ENCODE peak calls at places on chromosome 14, in six cellular contexts. One of them, this sample, is unnamed.

GRCh38 chr14:52951730-52952481 is 1.1 kb upstream of the FERMT2 start:
- DNase-seq in pancreas: peak; percentile 54
- DNase-seq in mucosa of descending colon: no peak
- DNase-seq in heart left ventricle: no peak
- DNase-seq in suprapubic skin: no peak
- DNase-seq in OCI-LY7: no peak
- DNase-seq in this sample: peak; percentile 80

GRCh38 chr14:64388533-64389243 is 535 bp downstream of the MTHFD1 start:
- DNase-seq in suprapubic skin: peak; percentile 80
- DNase-seq in mucosa of descending colon: no peak
- DNase-seq in OCI-LY7: peak; percentile 19
- DNase-seq in pancreas: peak; percentile 11
- DNase-seq in heart left ventricle: peak; percentile 62
- DNase-seq in this sample: peak; percentile 25

GRCh38 chr14:104676694-104677505 is 12.5 kb upstream of the INF2 start:
- DNase-seq in pancreas: no peak
- DNase-seq in mucosa of descending colon: peak; percentile 60
- DNase-seq in OCI-LY7: no peak
- DNase-seq in heart left ventricle: peak; percentile 67
- DNase-seq in suprapubic skin: no peak
- DNase-seq in this sample: no peak

GRCh38 chr14:24051162-24051788 is 534 bp upstream of the CARMIL3 start:
- DNase-seq in OCI-LY7: no peak
- DNase-seq in mucosa of descending colon: peak; percentile 75
- DNase-seq in pancreas: no peak
- DNase-seq in suprapubic skin: no peak
- DNase-seq in heart left ventricle: no peak
- DNase-seq in this sample: no peak

GRCh38 chr14:65686761-65687160 is 274.2 kb downstream of the FUT8 start:
- DNase-seq in heart left ventricle: no peak
- DNase-seq in suprapubic skin: no peak
- DNase-seq in OCI-LY7: no peak
- DNase-seq in mucosa of descending colon: no peak
- DNase-seq in pancreas: no peak
- DNase-seq in this sample: peak; percentile 4

GRCh38 chr14:23354990-23355389 is 2.3 kb upstream of the SLC22A17 start:
- DNase-seq in heart left ventricle: no peak
- DNase-seq in suprapubic skin: no peak
- DNase-seq in OCI-LY7: no peak
- DNase-seq in mucosa of descending colon: no peak
- DNase-seq in pancreas: no peak
- DNase-seq in this sample: no peak

GRCh38 chr14:91280129-91280528 is 35.6 kb upstream of the GPR68 start:
- DNase-seq in heart left ventricle: no peak
- DNase-seq in suprapubic skin: no peak
- DNase-seq in mucosa of descending colon: no peak
- DNase-seq in pancreas: no peak
- DNase-seq in OCI-LY7: peak; percentile 83
- DNase-seq in this sample: no peak

GRCh38 chr14:68377459-68377858 is 415.4 kb downstream of the ZFP36L1 start:
- DNase-seq in suprapubic skin: peak; percentile 83
- DNase-seq in heart left ventricle: peak; percentile 56
- DNase-seq in OCI-LY7: peak; percentile 56
- DNase-seq in mucosa of descending colon: peak; percentile 67
- DNase-seq in pancreas: no peak
- DNase-seq in this sample: no peak

GRCh38 chr14:59422069-59422881 is 42.9 kb downstream of the GPR135 start:
- DNase-seq in mucosa of descending colon: no peak
- DNase-seq in suprapubic skin: no peak
- DNase-seq in heart left ventricle: no peak
- DNase-seq in pancreas: no peak
- DNase-seq in OCI-LY7: peak; percentile 64
- DNase-seq in this sample: no peak

GRCh38 chr14:95045255-95045701 is 112.1 kb downstream of the DICER1 start:
- DNase-seq in OCI-LY7: no peak
- DNase-seq in mucosa of descending colon: no peak
- DNase-seq in pancreas: no peak
- DNase-seq in heart left ventricle: no peak
- DNase-seq in suprapubic skin: peak; percentile 38
- DNase-seq in this sample: no peak

GRCh38 chr14:23566782-23567185 is 807 bp downstream of the AP1G2 start:
- DNase-seq in heart left ventricle: no peak
- DNase-seq in suprapubic skin: no peak
- DNase-seq in OCI-LY7: no peak
- DNase-seq in mucosa of descending colon: no peak
- DNase-seq in pancreas: peak; percentile 77
- DNase-seq in this sample: no peak

GRCh38 chr14:103534576-103535061 is 5.6 kb downstream of the TRMT61A start:
- DNase-seq in OCI-LY7: no peak
- DNase-seq in suprapubic skin: no peak
- DNase-seq in heart left ventricle: no peak
- DNase-seq in mucosa of descending colon: peak; percentile 47
- DNase-seq in pancreas: no peak
- DNase-seq in this sample: no peak

GRCh38 chr14:104881369-104881979 is 16.4 kb downstream of the CEP170B start:
- DNase-seq in suprapubic skin: no peak
- DNase-seq in mucosa of descending colon: peak; percentile 24
- DNase-seq in pancreas: no peak
- DNase-seq in heart left ventricle: peak; percentile 64
- DNase-seq in OCI-LY7: no peak
- DNase-seq in this sample: no peak

GRCh38 chr14:35416108-35416750 is 11.7 kb upstream of the NFKBIA start:
- DNase-seq in OCI-LY7: no peak
- DNase-seq in mucosa of descending colon: no peak
- DNase-seq in suprapubic skin: no peak
- DNase-seq in heart left ventricle: no peak
- DNase-seq in pancreas: no peak
- DNase-seq in this sample: no peak

GRCh38 chr14:29352681-29353080 is 575.0 kb downstream of the PRKD1 start:
- DNase-seq in pancreas: no peak
- DNase-seq in heart left ventricle: no peak
- DNase-seq in suprapubic skin: no peak
- DNase-seq in OCI-LY7: no peak
- DNase-seq in mucosa of descending colon: no peak
- DNase-seq in this sample: no peak

GRCh38 chr14:71231521-71232393 is 324.5 kb downstream of the PCNX1 start:
- DNase-seq in OCI-LY7: peak; percentile 50
- DNase-seq in suprapubic skin: no peak
- DNase-seq in mucosa of descending colon: no peak
- DNase-seq in pancreas: no peak
- DNase-seq in heart left ventricle: no peak
- DNase-seq in this sample: no peak

GRCh38 chr14:68976160-68977067 is 2.7 kb downstream of the ACTN1 start:
- DNase-seq in mucosa of descending colon: peak; percentile 62
- DNase-seq in heart left ventricle: no peak
- DNase-seq in OCI-LY7: no peak
- DNase-seq in suprapubic skin: peak; percentile 87
- DNase-seq in pancreas: no peak
- DNase-seq in this sample: peak; percentile 38

GRCh38 chr14:104888489-104889373 is 23.7 kb downstream of the CEP170B start:
- DNase-seq in mucosa of descending colon: peak; percentile 21
- DNase-seq in OCI-LY7: no peak
- DNase-seq in heart left ventricle: peak; percentile 59
- DNase-seq in suprapubic skin: no peak
- DNase-seq in pancreas: no peak
- DNase-seq in this sample: no peak

GRCh38 chr14:76705214-76705613 is 56.1 kb upstream of the VASH1 start:
- DNase-seq in OCI-LY7: no peak
- DNase-seq in pancreas: no peak
- DNase-seq in suprapubic skin: no peak
- DNase-seq in mucosa of descending colon: no peak
- DNase-seq in heart left ventricle: no peak
- DNase-seq in this sample: no peak

GRCh38 chr14:90381011-90381790 is 15.6 kb upstream of the CALM1 start:
- DNase-seq in pancreas: peak; percentile 48
- DNase-seq in OCI-LY7: peak; percentile 47
- DNase-seq in mucosa of descending colon: peak; percentile 62
- DNase-seq in suprapubic skin: no peak
- DNase-seq in heart left ventricle: no peak
- DNase-seq in this sample: no peak

GRCh38 chr14:48914921-48915320 is 671.3 kb downstream of the RPS29 start:
- DNase-seq in OCI-LY7: no peak
- DNase-seq in heart left ventricle: no peak
- DNase-seq in suprapubic skin: no peak
- DNase-seq in pancreas: no peak
- DNase-seq in mucosa of descending colon: no peak
- DNase-seq in this sample: no peak

GRCh38 chr14:31270196-31270772 is 62.7 kb upstream of the HECTD1 start:
- DNase-seq in suprapubic skin: no peak
- DNase-seq in mucosa of descending colon: no peak
- DNase-seq in heart left ventricle: no peak
- DNase-seq in pancreas: no peak
- DNase-seq in OCI-LY7: peak; percentile 37
- DNase-seq in this sample: peak; percentile 17

GRCh38 chr14:69943084-69943797 is 64.0 kb downstream of the SMOC1 start:
- DNase-seq in mucosa of descending colon: no peak
- DNase-seq in OCI-LY7: no peak
- DNase-seq in suprapubic skin: no peak
- DNase-seq in pancreas: peak; percentile 23
- DNase-seq in heart left ventricle: no peak
- DNase-seq in this sample: no peak

GRCh38 chr14:77037886-77038511 is 9.5 kb upstream of the IRF2BPL start:
- DNase-seq in suprapubic skin: no peak
- DNase-seq in mucosa of descending colon: peak; percentile 61
- DNase-seq in heart left ventricle: no peak
- DNase-seq in OCI-LY7: no peak
- DNase-seq in pancreas: no peak
- DNase-seq in this sample: no peak

GRCh38 chr14:51182166-51182565 is 57.9 kb upstream of the TMX1 start:
- DNase-seq in heart left ventricle: no peak
- DNase-seq in OCI-LY7: no peak
- DNase-seq in pancreas: no peak
- DNase-seq in mucosa of descending colon: no peak
- DNase-seq in suprapubic skin: no peak
- DNase-seq in this sample: peak; percentile 72

GRCh38 chr14:35374273-35374681 is 30.3 kb downstream of the NFKBIA start:
- DNase-seq in pancreas: no peak
- DNase-seq in mucosa of descending colon: no peak
- DNase-seq in heart left ventricle: no peak
- DNase-seq in suprapubic skin: no peak
- DNase-seq in OCI-LY7: no peak
- DNase-seq in this sample: peak; percentile 99

GRCh38 chr14:35949933-35950332 is 123.8 kb downstream of the BRMS1L start:
- DNase-seq in pancreas: peak; percentile 22
- DNase-seq in OCI-LY7: no peak
- DNase-seq in mucosa of descending colon: no peak
- DNase-seq in heart left ventricle: no peak
- DNase-seq in suprapubic skin: no peak
- DNase-seq in this sample: no peak

DNA sequence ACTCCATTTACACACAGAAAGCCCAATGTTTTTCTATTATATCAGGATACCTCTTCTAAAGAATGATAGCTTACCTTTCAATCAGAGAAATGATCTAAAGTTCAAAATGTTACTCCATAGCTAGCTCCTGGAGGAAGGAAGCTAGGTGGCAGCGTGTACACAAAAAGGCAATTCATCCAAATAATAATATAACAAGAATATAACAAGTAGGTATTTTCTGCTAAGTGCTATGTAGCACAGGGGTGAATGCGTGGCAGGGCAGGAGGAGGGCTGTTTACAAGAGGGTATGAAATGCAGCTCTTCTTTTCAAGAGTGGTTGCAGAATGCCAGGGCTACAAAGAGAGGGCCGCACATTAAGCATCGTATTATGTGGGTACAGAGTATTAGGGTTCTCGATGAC is 663 bp upstream of the SNAPC1 start:
- DNase-seq in pancreas: no peak
- DNase-seq in OCI-LY7: no peak
- DNase-seq in suprapubic skin: no peak
- DNase-seq in mucosa of descending colon: no peak
- DNase-seq in heart left ventricle: no peak
- DNase-seq in this sample: no peak
- TF ChIP-seq CTCF in pancreas: no peak
- TF ChIP-seq CTCF in OCI-LY7: no peak
- TF ChIP-seq CTCF in suprapubic skin: no peak
- TF ChIP-seq CTCF in mucosa of descending colon: no peak
- TF ChIP-seq CTCF in heart left ventricle: no peak
- TF ChIP-seq CTCF in this sample: no peak

DNA sequence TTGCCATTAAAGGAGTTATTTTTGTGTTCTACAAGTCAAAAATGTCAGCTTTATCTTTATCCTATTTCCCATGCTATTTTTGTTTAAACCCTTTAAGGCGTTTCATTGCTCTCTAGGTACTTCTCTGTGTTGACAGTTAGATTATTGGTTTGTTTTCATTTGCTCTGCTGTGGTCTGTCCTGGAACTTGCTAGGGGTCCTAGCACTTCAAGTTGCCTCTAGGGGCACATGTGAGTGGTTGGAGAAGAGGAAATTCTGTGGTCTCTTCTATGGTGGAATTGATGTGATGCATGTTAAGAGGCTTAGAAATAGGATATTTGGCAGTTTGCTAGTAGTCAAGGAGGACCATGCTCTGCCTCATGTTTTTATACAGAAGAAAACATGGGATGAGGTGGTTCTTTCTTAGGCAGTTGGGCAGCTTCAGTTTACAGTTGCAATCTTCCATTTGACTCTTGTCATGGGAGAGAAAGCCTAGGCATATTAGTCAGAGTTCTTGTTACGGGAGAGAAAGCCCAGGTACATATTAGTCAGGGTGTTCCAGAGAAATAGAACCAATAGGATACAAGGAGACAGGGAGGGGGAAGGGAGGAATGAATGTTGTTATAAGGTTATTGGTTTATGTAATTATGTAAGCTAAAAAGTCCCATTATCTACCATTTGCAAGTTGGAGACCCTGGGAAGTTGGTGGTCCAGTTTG is 14.4 kb downstream of the TTLL5 start:
- DNase-seq in OCI-LY7: peak; percentile 20
- DNase-seq in heart left ventricle: no peak
- DNase-seq in suprapubic skin: no peak
- DNase-seq in mucosa of descending colon: no peak
- DNase-seq in pancreas: no peak
- DNase-seq in this sample: peak; percentile 21
- TF ChIP-seq CTCF in OCI-LY7: peak; percentile 61
- TF ChIP-seq CTCF in heart left ventricle: no peak
- TF ChIP-seq CTCF in suprapubic skin: no peak
- TF ChIP-seq CTCF in mucosa of descending colon: no peak
- TF ChIP-seq CTCF in pancreas: no peak
- TF ChIP-seq CTCF in this sample: no peak

GRCh38 chr14:89308232-89308959 is 108.6 kb downstream of the FOXN3 start:
- DNase-seq in OCI-LY7: peak; percentile 62
- DNase-seq in mucosa of descending colon: no peak
- DNase-seq in pancreas: no peak
- DNase-seq in heart left ventricle: no peak
- DNase-seq in suprapubic skin: no peak
- DNase-seq in this sample: no peak
- TF ChIP-seq CTCF in OCI-LY7: peak; percentile 71
- TF ChIP-seq CTCF in mucosa of descending colon: no peak
- TF ChIP-seq CTCF in pancreas: no peak
- TF ChIP-seq CTCF in heart left ventricle: no peak
- TF ChIP-seq CTCF in suprapubic skin: no peak
- TF ChIP-seq CTCF in this sample: no peak

DNA sequence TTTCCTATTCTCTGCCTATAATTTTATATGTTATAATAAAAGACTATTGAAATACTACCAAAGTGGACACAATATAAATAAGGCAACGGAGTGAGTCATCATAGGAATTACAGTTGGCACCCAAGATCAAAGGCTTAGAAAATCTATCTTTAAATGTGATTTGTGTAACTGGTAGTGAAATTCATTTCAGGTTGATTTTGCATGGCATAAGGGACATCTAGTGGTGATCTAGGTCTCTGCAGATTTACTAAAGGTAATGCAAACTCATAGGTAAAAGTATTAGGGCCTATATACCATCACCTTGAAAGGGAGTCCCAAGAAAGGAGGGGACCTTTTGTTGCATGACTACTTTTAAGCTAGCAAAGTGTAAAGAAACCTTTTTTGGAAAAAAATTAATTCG is 527.2 kb downstream of the NRXN3 start:
- DNase-seq in OCI-LY7: peak; percentile 7
- DNase-seq in mucosa of descending colon: no peak
- DNase-seq in heart left ventricle: no peak
- DNase-seq in pancreas: no peak
- DNase-seq in suprapubic skin: no peak
- DNase-seq in this sample: peak; percentile 33
- TF ChIP-seq CTCF in OCI-LY7: peak; percentile 76
- TF ChIP-seq CTCF in mucosa of descending colon: peak; percentile 15
- TF ChIP-seq CTCF in heart left ventricle: peak; percentile 45
- TF ChIP-seq CTCF in pancreas: peak; percentile 28
- TF ChIP-seq CTCF in suprapubic skin: no peak
- TF ChIP-seq CTCF in this sample: peak; percentile 69